ENCODE peak calls at places on chromosome 15, in six cellular contexts. N is Peyer's patch, C is NCI-H1436, Q is GM13977, Z is ACHN, M is GOT3. A is an unnamed sample.

GRCh38 chr15:70513818-70514217 is 249.5 kb downstream of the UACA start:
- DNase-seq in N (no peak), M (no peak), Z (no peak), C (no peak), Q (no peak), A (no peak)

GRCh38 chr15:23642413-23643044 is 5.1 kb downstream of the MAGEL2 start:
- DNase-seq in Q (no peak), M (no peak), C (peak; percentile 76), Z (peak; percentile 53), N (no peak), A (peak; percentile 65)

GRCh38 chr15:33915571-33916407 is 52.5 kb upstream of the CHRM5 start:
- DNase-seq in C (peak; percentile 31), N (no peak), M (no peak), Z (no peak), Q (no peak), A (no peak)

GRCh38 chr15:47885921-47886320 is 168.6 kb downstream of the SEMA6D start:
- DNase-seq in M (no peak), C (no peak), Z (no peak), N (no peak), Q (no peak), A (no peak)

GRCh38 chr15:70856177-70856883 is 2.4 kb upstream of the LARP6 start:
- DNase-seq in Z (peak; percentile 24), Q (no peak), C (no peak), M (no peak), N (no peak), A (no peak)

GRCh38 chr15:58410353-58410752 is 21.4 kb upstream of the LIPC start:
- DNase-seq in M (no peak), C (peak; percentile 18), N (no peak), Z (peak; percentile 73), Q (no peak), A (peak; percentile 18)

GRCh38 chr15:94229591-94230365 is 1.6 kb upstream of the MCTP2 start:
- DNase-seq in Q (peak; percentile 66), N (peak; percentile 49), Z (peak; percentile 19), C (no peak), M (no peak), A (peak; percentile 70)

GRCh38 chr15:65085990-65086679 is 9.6 kb downstream of the KBTBD13 start:
- DNase-seq in M (no peak), C (peak; percentile 10), Z (peak; percentile 40), Q (no peak), N (no peak), A (no peak)

GRCh38 chr15:85543741-85544155 is 163.3 kb downstream of the AKAP13 start:
- DNase-seq in M (no peak), Q (no peak), Z (no peak), N (peak; percentile 70), C (peak; percentile 77), A (no peak)

GRCh38 chr15:35306361-35306981 is 221.4 kb upstream of the NANOGP8 start:
- DNase-seq in Q (no peak), C (no peak), N (no peak), Z (peak; percentile 39), M (no peak), A (no peak)

GRCh38 chr15:50549326-50549725 is 2.9 kb upstream of the USP50 start:
- DNase-seq in Q (no peak), C (no peak), N (no peak), Z (no peak), M (no peak), A (no peak)

GRCh38 chr15:72873379-72874233 is 90.0 kb upstream of the ADPGK start:
- DNase-seq in M (no peak), Z (no peak), N (no peak), Q (no peak), C (no peak), A (no peak)

GRCh38 chr15:77659350-77660321 is 26.9 kb upstream of the LINGO1 start:
- DNase-seq in Z (peak; percentile 57), N (no peak), M (no peak), C (peak; percentile 72), Q (peak; percentile 79), A (peak; percentile 68)

GRCh38 chr15:48333553-48333952 is 2.3 kb downstream of the DUT start:
- DNase-seq in M (no peak), C (no peak), Z (no peak), Q (no peak), N (no peak), A (no peak)

GRCh38 chr15:100861511-100861991 is 18.1 kb upstream of the ALDH1A3 start:
- DNase-seq in Q (no peak), N (no peak), M (no peak), C (no peak), Z (no peak), A (no peak)

GRCh38 chr15:83010709-83011270 is 649 bp downstream of the C15orf40 start:
- DNase-seq in N (peak; percentile 55), C (peak; percentile 34), Q (peak; percentile 86), Z (peak; percentile 73), M (no peak), A (peak; percentile 84)

GRCh38 chr15:31301687-31301990 is 25.0 kb upstream of the KLF13 start:
- DNase-seq in Z (no peak), C (peak; percentile 24), N (no peak), M (no peak), Q (no peak), A (no peak)

GRCh38 chr15:81388431-81388760 is 14.4 kb upstream of the TMC3 start:
- DNase-seq in M (no peak), Q (no peak), Z (no peak), N (no peak), C (no peak), A (no peak)

GRCh38 chr15:64344651-64345262 is 11.2 kb downstream of the CSNK1G1 start:
- DNase-seq in Z (no peak), M (no peak), N (no peak), Q (no peak), C (no peak), A (no peak)

GRCh38 chr15:74037171-74038117 is 42.9 kb downstream of the PML start:
- DNase-seq in Z (no peak), C (no peak), Q (no peak), N (no peak), M (no peak), A (no peak)

GRCh38 chr15:70033109-70033508 is 64.6 kb downstream of the TLE3 start:
- DNase-seq in Q (no peak), M (no peak), Z (no peak), N (no peak), C (no peak), A (no peak)

GRCh38 chr15:77821188-77821958 is 188.7 kb upstream of the LINGO1 start:
- DNase-seq in M (no peak), Z (peak; percentile 54), Q (peak; percentile 83), N (peak; percentile 18), C (peak; percentile 69), A (peak; percentile 77)

GRCh38 chr15:41746802-41747201 is 27.5 kb upstream of the MAPKBP1 start:
- DNase-seq in C (no peak), M (no peak), Q (no peak), N (no peak), Z (no peak), A (no peak)

GRCh38 chr15:101123222-101123910 is 128.5 kb downstream of the CHSY1 start:
- DNase-seq in N (no peak), C (no peak), M (no peak), Z (no peak), Q (no peak), A (no peak)

GRCh38 chr15:33729648-33730047 is 238.6 kb upstream of the CHRM5 start:
- DNase-seq in C (no peak), M (no peak), Q (no peak), Z (peak; percentile 47), N (no peak), A (no peak)

GRCh38 chr15:101641894-101642293 is 10.3 kb downstream of the TM2D3 start:
- DNase-seq in Z (no peak), C (peak; percentile 18), Q (no peak), M (no peak), N (no peak), A (peak; percentile 33)

GRCh38 chr15:27249723-27250160 is 278.8 kb downstream of the GABRG3 start:
- DNase-seq in M (no peak), C (no peak), N (no peak), Q (no peak), Z (no peak), A (no peak)

GRCh38 chr15:60829416-60829815 is 350.5 kb upstream of the ICE2 start:
- DNase-seq in Q (no peak), Z (no peak), M (no peak), N (no peak), C (no peak), A (no peak)

GRCh38 chr15:74240002-74240568 is 4.0 kb downstream of the CCDC33 start:
- DNase-seq in C (peak; percentile 98), N (peak; percentile 19), Z (peak; percentile 91), Q (no peak), M (peak; percentile 60), A (no peak)

GRCh38 chr15:51982013-51982769 is 10.6 kb upstream of the LEO1 start:
- DNase-seq in C (peak; percentile 13), Q (peak; percentile 77), Z (peak; percentile 72), N (no peak), M (no peak), A (peak; percentile 68)